ENCODE peak calls at places on chromosomes 5 and 9, in eight cellular contexts. T is cerebellar cortex; F is GM06990; I is stimulated activated naive CD8-positive, alpha-beta T cell treated with anti-CD3 and anti-CD28 coated beads, Interleukin-15, Interleukin-2, amounts not matched to agents 100 U/mL and 50 U/mL, for 24 hours; L is tibial nerve; W is fibroblast of lung; G is iris pigment epithelial cell; D is NCI-H774. Y is an unnamed sample.

GRCh38 chr5:153749941-153750340 is 259.5 kb downstream of the GRIA1 start:
- DNase-seq in T (no peak), F (no peak), I (no peak), L (no peak), W (no peak), G (no peak), D (peak; percentile 12), Y (peak; percentile 59)

GRCh38 chr9:90903731-90904422 is 102.3 kb downstream of the SYK start:
- DNase-seq in T (no peak), F (no peak), I (no peak), L (no peak), W (no peak), G (no peak), D (no peak), Y (no peak)

GRCh38 chr9:89309608-89310485 is 1.1 kb upstream of the CKS2 start:
- DNase-seq in T (peak; percentile 39), F (no peak), I (peak; percentile 13), L (no peak), W (no peak), G (no peak), D (no peak), Y (no peak)

GRCh38 chr9:134192951-134193731 is 28.8 kb upstream of the RNU6ATAC start:
- DNase-seq in T (no peak), F (no peak), I (no peak), L (no peak), W (peak; percentile 35), G (no peak), D (no peak), Y (no peak)

GRCh38 chr9:34381323-34381722 is 4.6 kb upstream of the MYORG start:
- DNase-seq in T (no peak), F (no peak), I (no peak), L (no peak), W (no peak), G (no peak), D (peak; percentile 10), Y (peak; percentile 14)

GRCh38 chr5:149177911-149178565 is 36.7 kb downstream of the ABLIM3 start:
- DNase-seq in T (peak; percentile 75), F (no peak), I (no peak), L (no peak), W (peak; percentile 44), G (peak; percentile 34), D (no peak), Y (no peak)

GRCh38 chr5:123845356-123846100 is 333.6 kb downstream of the CSNK1G3 start:
- DNase-seq in T (no peak), F (no peak), I (no peak), L (no peak), W (peak; percentile 56), G (no peak), D (no peak), Y (no peak)

GRCh38 chr5:43039468-43040286 is 442 bp downstream of the ANXA2R start:
- DNase-seq in T (peak; percentile 66), F (peak; percentile 75), I (peak; percentile 75), L (peak; percentile 66), W (peak; percentile 90), G (peak; percentile 91), D (peak; percentile 79), Y (peak; percentile 88)

GRCh38 chr5:103041071-103041676 is 78.8 kb downstream of the GIN1 start:
- DNase-seq in T (peak; percentile 58), F (no peak), I (no peak), L (no peak), W (peak; percentile 31), G (peak; percentile 63), D (peak; percentile 59), Y (peak; percentile 56)

GRCh38 chr9:79976501-79977444 is 405.0 kb downstream of the TLE4 start:
- DNase-seq in T (peak; percentile 15), F (no peak), I (no peak), L (no peak), W (no peak), G (no peak), D (peak; percentile 86), Y (no peak)

GRCh38 chr5:122319897-122320296 is 7.9 kb downstream of the SNCAIP start:
- DNase-seq in T (no peak), F (no peak), I (no peak), L (no peak), W (no peak), G (no peak), D (no peak), Y (no peak)

GRCh38 chr5:172407241-172407691 is 47.1 kb downstream of the SH3PXD2B start:
- DNase-seq in T (peak; percentile 55), F (no peak), I (no peak), L (no peak), W (peak; percentile 61), G (no peak), D (no peak), Y (peak; percentile 86)

GRCh38 chr5:31235381-31235780 is 41.9 kb downstream of the CDH6 start:
- DNase-seq in T (no peak), F (no peak), I (no peak), L (no peak), W (peak; percentile 40), G (peak; percentile 30), D (no peak), Y (peak; percentile 30)

GRCh38 chr9:108142504-108143201 is 653.1 kb upstream of the KLF4 start:
- DNase-seq in T (peak; percentile 36), F (no peak), I (no peak), L (peak; percentile 84), W (peak; percentile 78), G (peak; percentile 84), D (no peak), Y (peak; percentile 56)

GRCh38 chr5:38961691-38962090 is 112.5 kb downstream of the RICTOR start:
- DNase-seq in T (no peak), F (no peak), I (no peak), L (no peak), W (no peak), G (no peak), D (no peak), Y (no peak)

GRCh38 chr9:17063535-17064135 is 71.2 kb upstream of the CNTLN start:
- DNase-seq in T (peak; percentile 66), F (no peak), I (no peak), L (peak; percentile 9), W (peak; percentile 48), G (peak; percentile 64), D (peak; percentile 61), Y (peak; percentile 66)